ENCODE peak calls at places on chromosomes 3 and 15, in nine cellular contexts. S is PC-3, J is neural progenitor cell, A is hepatocyte, C is tibial artery, N is stomach, X is suprapubic skin, O is fibroblast of lung, Y is heart left ventricle. Z is an unnamed sample. For H3K9me3, the result is how much of the 10 kb centered on the place peaks cover.

GRCh38 chr15:63395730-63396545 is 14.3 kb upstream of the CA12 start:
- DNase-seq in S (no peak), J (no peak), A (no peak), C (no peak), N (no peak), X (no peak), O (no peak), Y (no peak), Z (no peak)

GRCh38 chr3:193053031-193053430 is 135.4 kb upstream of the MB21D2 start:
- DNase-seq in S (no peak), J (no peak), A (no peak), C (no peak), N (no peak), X (no peak), O (no peak), Y (no peak), Z (no peak)

GRCh38 chr3:111949712-111950111 is 29.1 kb upstream of the ABHD10 start:
- DNase-seq in S (no peak), J (no peak), A (no peak), C (no peak), N (no peak), X (no peak), O (no peak), Y (no peak), Z (no peak)

GRCh38 chr15:89761929-89762328 is 10.9 kb upstream of the MESP1 start:
- DNase-seq in S (no peak), J (no peak), A (peak), C (no peak), N (no peak), X (no peak), O (no peak), Y (no peak), Z (no peak)

GRCh38 chr3:26484140-26484539 is 138.4 kb upstream of the LRRC3B start:
- DNase-seq in S (no peak), J (peak), A (peak), C (no peak), N (no peak), X (no peak), O (no peak), Y (no peak), Z (no peak)

GRCh38 chr3:190807719-190808375 is 54.6 kb downstream of the GMNC start:
- DNase-seq in S (no peak), J (no peak), A (peak), C (no peak), N (peak), X (peak), O (peak), Y (peak), Z (peak)

GRCh38 chr3:46667061-46667621 is 26.3 kb downstream of the ALS2CL start:
- DNase-seq in S (no peak), J (no peak), A (no peak), C (peak), N (peak), X (peak), O (no peak), Y (peak), Z (no peak)

GRCh38 chr3:107884719-107885460 is 205.9 kb downstream of the CD47 start:
- DNase-seq in S (peak), J (peak), A (no peak), C (no peak), N (no peak), X (no peak), O (peak), Y (peak), Z (no peak)

GRCh38 chr15:100783760-100784492 is 95.7 kb upstream of the ALDH1A3 start:
- DNase-seq in S (no peak), J (peak), A (no peak), C (peak), N (peak), X (peak), O (no peak), Y (no peak), Z (no peak)

GRCh38 chr3:145678401-145678800 is 482.6 kb downstream of the PLOD2 start:
- DNase-seq in S (no peak), J (no peak), A (peak), C (no peak), N (no peak), X (no peak), O (peak), Y (no peak), Z (no peak)

GRCh38 chr3:193960485-193961172 is 175.3 kb upstream of the HES1 start:
- DNase-seq in S (peak), J (no peak), A (peak), C (no peak), N (no peak), X (no peak), O (no peak), Y (no peak), Z (no peak)

GRCh38 chr3:166425900-166426611 is 588.8 kb upstream of the BCHE start:
- DNase-seq in S (peak), J (peak), A (peak), C (no peak), N (no peak), X (no peak), O (no peak), Y (no peak), Z (no peak)

GRCh38 chr3:113111308-113111707 is 100.0 kb upstream of the BOC start:
- DNase-seq in S (peak), J (peak), A (no peak), C (no peak), N (no peak), X (no peak), O (no peak), Y (no peak), Z (no peak)

GRCh38 chr3:155282416-155283091 is 10.9 kb downstream of the STRIT1 start:
- DNase-seq in S (peak), J (no peak), A (no peak), C (no peak), N (no peak), X (no peak), O (peak), Y (no peak), Z (peak)

GRCh38 chr3:160473978-160474377 is 24.4 kb upstream of the TRIM59 start:
- DNase-seq in S (peak), J (no peak), A (no peak), C (no peak), N (no peak), X (no peak), O (peak), Y (no peak), Z (no peak)

GRCh38 chr3:133756716-133757694 is 10.8 kb downstream of the TF start:
- DNase-seq in S (no peak), J (no peak), A (no peak), C (no peak), N (no peak), X (no peak), O (no peak), Y (no peak), Z (peak)

GRCh38 chr3:58022490-58022889 is 14.3 kb downstream of the FLNB start:
- DNase-seq in S (peak), J (no peak), A (no peak), C (no peak), N (no peak), X (no peak), O (no peak), Y (no peak), Z (no peak)

GRCh38 chr15:66184936-66185790 is 68.4 kb downstream of the MEGF11 start:
- DNase-seq in S (no peak), J (no peak), A (no peak), C (no peak), N (peak), X (no peak), O (no peak), Y (no peak), Z (no peak)

GRCh38 chr15:91950631-91951384 is 97.3 kb downstream of the SLCO3A1 start:
- DNase-seq in S (no peak), J (no peak), A (no peak), C (no peak), N (no peak), X (no peak), O (peak), Y (no peak), Z (no peak)

GRCh38 chr15:29182590-29182989 is 87.0 kb downstream of the NSMCE3 start:
- DNase-seq in S (peak), J (no peak), A (no peak), C (no peak), N (no peak), X (no peak), O (no peak), Y (no peak), Z (no peak)

GRCh38 chr15:39447881-39448280 is 133.0 kb upstream of the THBS1 start:
- DNase-seq in S (no peak), J (no peak), A (no peak), C (no peak), N (no peak), X (no peak), O (no peak), Y (no peak), Z (no peak)

GRCh38 chr3:143885803-143886427 is 37.6 kb upstream of the SLC9A9 start:
- DNase-seq in S (peak), J (peak), A (peak), C (no peak), N (no peak), X (no peak), O (peak), Y (no peak), Z (peak)

GRCh38 chr3:131329774-131330173 is 51.8 kb upstream of the NUDT16 start:
- DNase-seq in S (no peak), J (no peak), A (no peak), C (no peak), N (no peak), X (no peak), O (no peak), Y (no peak), Z (no peak)

GRCh38 chr15:59437473-59437776 is 561 bp upstream of the FAM81A start:
- DNase-seq in S (no peak), J (no peak), A (no peak), C (no peak), N (no peak), X (no peak), O (no peak), Y (peak), Z (no peak)

GRCh38 chr15:59438891-59439290 is 905 bp downstream of the FAM81A start:
- DNase-seq in S (peak), J (peak), A (no peak), C (peak), N (no peak), X (no peak), O (no peak), Y (peak), Z (no peak)

GRCh38 chr15:59437777-59438574 is at the start of gene FAM81A:
- DNase-seq in S (peak), J (peak), A (peak), C (peak), N (peak), X (peak), O (peak), Y (peak), Z (peak)

GRCh38 chr15:59434481-59434880 is 3.5 kb upstream of the FAM81A start:
- DNase-seq in S (no peak), J (no peak), A (no peak), C (no peak), N (no peak), X (no peak), O (no peak), Y (no peak), Z (no peak)

DNA sequence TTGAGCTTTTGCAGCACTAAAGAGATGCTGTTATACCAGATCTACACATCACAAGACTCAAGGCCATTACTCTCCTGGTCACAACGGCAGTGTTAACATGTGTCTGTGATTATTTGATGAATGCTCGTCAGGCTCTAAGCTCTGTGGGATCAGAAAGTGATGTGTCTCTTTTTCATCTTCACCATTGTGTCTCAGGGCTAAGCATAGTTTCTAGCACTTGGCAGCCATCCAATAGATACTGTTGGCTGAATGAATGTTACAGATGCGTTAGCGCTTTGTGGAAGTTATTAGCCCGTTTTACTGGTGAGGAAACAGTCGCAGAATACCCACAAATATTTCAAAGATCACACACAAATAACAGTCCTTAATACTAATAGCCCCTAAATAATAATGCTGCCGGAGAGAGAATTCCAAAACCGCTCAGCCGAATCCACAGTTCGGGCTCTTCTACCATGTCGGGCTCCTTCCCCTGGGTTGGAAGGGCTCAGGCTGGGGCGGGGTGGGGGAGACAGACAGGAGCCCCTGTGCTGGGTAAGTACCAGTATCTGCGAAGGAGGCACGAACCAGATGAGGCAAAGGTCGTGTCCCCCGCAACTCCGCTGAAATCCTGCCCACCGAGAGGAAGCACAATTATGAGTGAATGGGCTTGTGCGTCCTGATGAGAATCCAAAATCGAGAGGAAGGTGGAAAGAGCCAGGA is 1.1 kb upstream of the FAM81A start:
- DNase-seq in S (no peak), J (peak), A (no peak), C (no peak), N (no peak), X (no peak), O (no peak), Y (no peak), Z (no peak)
- H3K4me3 ChIP-seq in S (no peak), J (peak), A (no peak), C (peak), N (peak), X (peak), O (no peak), Y (peak), Z (no peak)

GRCh38 chr15:62059108-62059817 is 984 bp downstream of the VPS13C start:
- DNase-seq in S (peak), J (no peak), A (no peak), C (no peak), N (no peak), X (no peak), O (no peak), Y (no peak), Z (no peak)
- H3K9me3 ChIP-seq in S (under half), J (under half), A (under half), C (under half), N (under half), X (under half), O (under half), Y (under half), Z (under half)

GRCh38 chr15:85010472-85011209 is 29.0 kb downstream of the PDE8A start:
- DNase-seq in S (no peak), J (peak), A (peak), C (no peak), N (no peak), X (no peak), O (peak), Y (no peak), Z (no peak)

GRCh38 chr15:85011210-85011571 is 29.5 kb downstream of the PDE8A start:
- DNase-seq in S (no peak), J (no peak), A (no peak), C (no peak), N (no peak), X (no peak), O (no peak), Y (no peak), Z (no peak)

GRCh38 chr15:85014932-85015331 is 33.3 kb downstream of the PDE8A start:
- DNase-seq in S (no peak), J (no peak), A (no peak), C (no peak), N (no peak), X (no peak), O (no peak), Y (no peak), Z (no peak)

GRCh38 chr15:85016275-85016674 is 34.6 kb downstream of the PDE8A start:
- DNase-seq in S (no peak), J (no peak), A (no peak), C (no peak), N (no peak), X (no peak), O (no peak), Y (no peak), Z (no peak)

GRCh38 chr15:85013785-85014184 is 32.1 kb downstream of the PDE8A start:
- DNase-seq in S (no peak), J (no peak), A (no peak), C (no peak), N (no peak), X (no peak), O (no peak), Y (no peak), Z (no peak)
- H3K4me3 ChIP-seq in S (no peak), J (no peak), A (no peak), C (no peak), N (no peak), X (no peak), O (no peak), Y (no peak), Z (no peak)

GRCh38 chr3:123841476-123842238 is 42.5 kb downstream of the MYLK start:
- DNase-seq in S (no peak), J (no peak), A (no peak), C (no peak), N (no peak), X (no peak), O (no peak), Y (no peak), Z (no peak)

GRCh38 chr3:123847209-123847608 is 36.9 kb downstream of the MYLK start:
- DNase-seq in S (no peak), J (no peak), A (no peak), C (no peak), N (no peak), X (no peak), O (no peak), Y (no peak), Z (no peak)

GRCh38 chr3:123840961-123841360 is 43.2 kb downstream of the MYLK start:
- DNase-seq in S (no peak), J (no peak), A (no peak), C (no peak), N (no peak), X (no peak), O (no peak), Y (no peak), Z (no peak)

GRCh38 chr3:123842711-123843110 is 41.4 kb downstream of the MYLK start:
- DNase-seq in S (no peak), J (no peak), A (no peak), C (no peak), N (no peak), X (no peak), O (no peak), Y (no peak), Z (no peak)

DNA sequence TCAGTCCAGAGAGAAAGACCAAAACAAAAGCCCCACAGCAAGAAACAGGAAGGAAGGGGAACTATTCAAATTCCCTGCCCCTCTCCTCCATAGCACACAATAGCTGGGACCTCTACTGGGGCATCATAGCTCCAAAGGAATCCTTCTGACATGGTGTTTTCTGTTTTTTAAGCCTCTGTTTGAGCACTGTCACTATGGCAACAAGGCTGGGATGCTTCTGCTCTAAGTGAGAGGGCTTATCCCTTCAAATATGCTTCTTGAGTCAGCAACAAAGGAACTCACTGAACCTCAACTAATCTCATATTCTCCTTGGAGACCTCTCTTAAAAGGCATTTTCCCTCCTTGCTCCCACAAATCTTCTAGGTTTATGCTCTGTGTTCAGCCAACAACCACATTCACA is 40.5 kb downstream of the MYLK start:
- DNase-seq in S (no peak), J (peak), A (no peak), C (no peak), N (no peak), X (no peak), O (peak), Y (no peak), Z (no peak)
- H3K9me3 ChIP-seq in S (under half), J (under half), A (under half), C (under half), N (under half), X (under half), O (under half), Y (half or more), Z (under half)

GRCh38 chr3:170867143-170867542 is 2.9 kb downstream of the RPL22L1 start:
- DNase-seq in S (no peak), J (no peak), A (no peak), C (no peak), N (no peak), X (no peak), O (no peak), Y (no peak), Z (no peak)
- H3K4me3 ChIP-seq in S (peak), J (peak), A (no peak), C (no peak), N (peak), X (no peak), O (no peak), Y (no peak), Z (no peak)

DNA sequence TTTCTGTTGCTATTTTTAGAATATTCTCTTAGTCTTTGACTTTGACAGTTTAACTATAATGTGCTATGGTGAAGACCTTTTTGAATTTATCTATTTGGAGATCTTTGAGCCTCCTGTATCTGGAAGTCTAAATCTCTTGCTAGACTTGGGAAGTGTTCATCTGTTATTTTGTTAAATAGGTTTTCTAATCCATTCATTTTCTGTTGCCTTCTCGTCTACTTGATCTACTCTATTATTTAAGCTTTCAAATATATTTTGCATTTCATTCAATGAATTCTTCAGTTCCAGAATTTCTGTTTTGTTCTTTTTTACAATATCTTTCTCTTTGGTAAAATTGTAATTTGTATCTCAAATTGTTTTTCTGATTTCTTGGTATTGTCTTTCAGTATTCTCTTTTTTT is 47.8 kb downstream of the LEKR1 start:
- DNase-seq in S (no peak), J (no peak), A (no peak), C (no peak), N (no peak), X (no peak), O (no peak), Y (no peak), Z (no peak)
- H3K9me3 ChIP-seq in S (under half), J (under half), A (under half), C (under half), N (under half), X (under half), O (under half), Y (half or more), Z (under half)

DNA sequence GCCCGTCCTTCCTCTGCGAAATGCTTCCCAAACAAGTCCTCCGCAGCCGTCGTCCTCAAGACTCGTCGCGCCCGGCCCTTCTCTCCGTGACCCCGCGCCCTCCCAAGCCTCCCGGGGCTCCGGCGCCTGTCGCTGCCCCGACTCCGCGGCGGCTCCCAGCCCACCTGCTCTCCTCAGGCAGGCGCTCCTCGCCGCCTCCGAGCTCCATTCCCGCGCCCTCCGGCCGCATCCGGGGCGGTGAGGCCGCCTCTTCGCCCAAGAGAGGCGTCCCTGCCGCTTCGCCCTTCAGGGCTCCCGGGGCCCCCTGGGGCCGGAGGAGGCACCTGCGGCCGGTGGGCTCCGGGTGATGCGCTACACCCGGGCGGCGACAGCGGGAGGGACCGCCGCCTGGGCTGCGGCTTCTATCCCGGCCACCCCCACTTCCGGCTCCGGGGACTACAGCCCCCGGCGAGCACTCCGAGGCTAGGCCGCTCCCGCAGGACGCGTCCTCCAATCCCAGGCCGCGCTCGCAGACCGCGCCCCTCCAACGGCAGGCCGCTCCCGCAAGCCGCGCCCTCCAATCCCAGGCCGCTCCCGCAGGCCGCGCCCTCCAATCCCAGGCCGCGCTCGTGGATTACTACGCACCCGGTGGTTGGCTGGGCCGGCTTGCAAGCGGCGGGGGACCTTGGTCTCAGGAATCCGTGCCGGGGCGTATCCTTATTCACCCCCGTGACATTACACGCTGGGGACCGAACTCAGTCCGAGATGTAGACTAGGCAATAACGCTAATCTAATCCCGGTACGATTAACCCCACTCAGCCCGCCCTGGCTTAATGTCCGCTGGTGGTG is at the start of gene RUBCN:
- DNase-seq in S (peak), J (peak), A (peak), C (peak), N (peak), X (peak), O (peak), Y (peak), Z (peak)
- H3K4me3 ChIP-seq in S (peak), J (peak), A (peak), C (peak), N (peak), X (peak), O (peak), Y (peak), Z (peak)

GRCh38 chr3:13927295-13927694 is 47.4 kb upstream of the WNT7A start:
- DNase-seq in S (peak), J (no peak), A (no peak), C (no peak), N (no peak), X (no peak), O (no peak), Y (no peak), Z (no peak)
- H3K9me3 ChIP-seq in S (under half), J (under half), A (under half), C (under half), N (half or more), X (under half), O (under half), Y (under half), Z (under half)